ENCODE peak calls at places on chromosomes 1 and 21, in ten cellular contexts. One of them, this sample, is unnamed.

GRCh38 chr1:30423570-30423969 is 299.8 kb downstream of the MATN1 start:
- DNase-seq in CD8-positive, alpha-beta memory T cell: no peak
- DNase-seq in SJSA1: peak; percentile 15
- DNase-seq in AG10803: no peak
- DNase-seq in A549: no peak
- DNase-seq in cardiac fibroblast: no peak
- DNase-seq in bronchial epithelial cell: no peak
- DNase-seq in type B pancreatic cell: peak; percentile 45
- DNase-seq in ACHN: no peak
- DNase-seq in neural progenitor cell: no peak
- DNase-seq in this sample: no peak

GRCh38 chr1:202162049-202162417 is 1.6 kb upstream of the PTPN7 start:
- DNase-seq in CD8-positive, alpha-beta memory T cell: peak; percentile 58
- DNase-seq in SJSA1: no peak
- DNase-seq in AG10803: no peak
- DNase-seq in A549: no peak
- DNase-seq in cardiac fibroblast: no peak
- DNase-seq in bronchial epithelial cell: no peak
- DNase-seq in type B pancreatic cell: no peak
- DNase-seq in ACHN: no peak
- DNase-seq in neural progenitor cell: no peak
- DNase-seq in this sample: no peak

GRCh38 chr1:167529829-167530474 is 11.6 kb upstream of the CD247 start:
- DNase-seq in CD8-positive, alpha-beta memory T cell: no peak
- DNase-seq in SJSA1: no peak
- DNase-seq in AG10803: peak; percentile 53
- DNase-seq in A549: no peak
- DNase-seq in cardiac fibroblast: peak; percentile 41
- DNase-seq in bronchial epithelial cell: no peak
- DNase-seq in type B pancreatic cell: no peak
- DNase-seq in ACHN: no peak
- DNase-seq in neural progenitor cell: no peak
- DNase-seq in this sample: no peak

GRCh38 chr1:242454262-242455051 is 70.0 kb downstream of the PLD5 start:
- DNase-seq in CD8-positive, alpha-beta memory T cell: no peak
- DNase-seq in SJSA1: no peak
- DNase-seq in AG10803: peak; percentile 44
- DNase-seq in A549: peak; percentile 54
- DNase-seq in cardiac fibroblast: peak; percentile 41
- DNase-seq in bronchial epithelial cell: peak; percentile 29
- DNase-seq in type B pancreatic cell: no peak
- DNase-seq in ACHN: peak; percentile 54
- DNase-seq in neural progenitor cell: peak; percentile 57
- DNase-seq in this sample: peak; percentile 28

GRCh38 chr1:193479187-193479586 is 292.8 kb upstream of the B3GALT2 start:
- DNase-seq in CD8-positive, alpha-beta memory T cell: peak; percentile 73
- DNase-seq in SJSA1: no peak
- DNase-seq in AG10803: no peak
- DNase-seq in A549: no peak
- DNase-seq in cardiac fibroblast: no peak
- DNase-seq in bronchial epithelial cell: no peak
- DNase-seq in type B pancreatic cell: no peak
- DNase-seq in ACHN: no peak
- DNase-seq in neural progenitor cell: no peak
- DNase-seq in this sample: no peak

GRCh38 chr1:165799387-165799786 is 28.0 kb upstream of the UCK2 start:
- DNase-seq in CD8-positive, alpha-beta memory T cell: no peak
- DNase-seq in SJSA1: no peak
- DNase-seq in AG10803: no peak
- DNase-seq in A549: no peak
- DNase-seq in cardiac fibroblast: no peak
- DNase-seq in bronchial epithelial cell: no peak
- DNase-seq in type B pancreatic cell: no peak
- DNase-seq in ACHN: no peak
- DNase-seq in neural progenitor cell: no peak
- DNase-seq in this sample: no peak

GRCh38 chr1:70467531-70467930 is 56.5 kb downstream of the CTH start:
- DNase-seq in CD8-positive, alpha-beta memory T cell: no peak
- DNase-seq in SJSA1: no peak
- DNase-seq in AG10803: no peak
- DNase-seq in A549: no peak
- DNase-seq in cardiac fibroblast: no peak
- DNase-seq in bronchial epithelial cell: no peak
- DNase-seq in type B pancreatic cell: no peak
- DNase-seq in ACHN: no peak
- DNase-seq in neural progenitor cell: no peak
- DNase-seq in this sample: no peak

GRCh38 chr1:204151562-204152309 is at the start of gene ETNK2:
- DNase-seq in CD8-positive, alpha-beta memory T cell: peak; percentile 67
- DNase-seq in SJSA1: peak; percentile 74
- DNase-seq in AG10803: peak; percentile 19
- DNase-seq in A549: peak; percentile 33
- DNase-seq in cardiac fibroblast: peak; percentile 56
- DNase-seq in bronchial epithelial cell: no peak
- DNase-seq in type B pancreatic cell: peak; percentile 81
- DNase-seq in ACHN: peak; percentile 66
- DNase-seq in neural progenitor cell: peak; percentile 84
- DNase-seq in this sample: peak; percentile 92

GRCh38 chr1:97934491-97934890 is 13.7 kb upstream of the DPYD start:
- DNase-seq in CD8-positive, alpha-beta memory T cell: no peak
- DNase-seq in SJSA1: no peak
- DNase-seq in AG10803: no peak
- DNase-seq in A549: no peak
- DNase-seq in cardiac fibroblast: no peak
- DNase-seq in bronchial epithelial cell: no peak
- DNase-seq in type B pancreatic cell: no peak
- DNase-seq in ACHN: no peak
- DNase-seq in neural progenitor cell: no peak
- DNase-seq in this sample: no peak

GRCh38 chr1:906532-907420 is 16.9 kb upstream of the SAMD11 start:
- DNase-seq in CD8-positive, alpha-beta memory T cell: no peak
- DNase-seq in SJSA1: peak; percentile 52
- DNase-seq in AG10803: peak; percentile 43
- DNase-seq in A549: peak; percentile 80
- DNase-seq in cardiac fibroblast: peak; percentile 58
- DNase-seq in bronchial epithelial cell: peak; percentile 70
- DNase-seq in type B pancreatic cell: peak; percentile 65
- DNase-seq in ACHN: peak; percentile 70
- DNase-seq in neural progenitor cell: peak; percentile 11
- DNase-seq in this sample: peak; percentile 60

GRCh38 chr1:180503274-180503862 is 991 bp upstream of the ACBD6 start:
- DNase-seq in CD8-positive, alpha-beta memory T cell: no peak
- DNase-seq in SJSA1: no peak
- DNase-seq in AG10803: peak; percentile 33
- DNase-seq in A549: peak; percentile 38
- DNase-seq in cardiac fibroblast: peak; percentile 30
- DNase-seq in bronchial epithelial cell: peak; percentile 32
- DNase-seq in type B pancreatic cell: no peak
- DNase-seq in ACHN: peak; percentile 58
- DNase-seq in neural progenitor cell: no peak
- DNase-seq in this sample: peak; percentile 28

GRCh38 chr1:207972350-207972749 is 61.4 kb upstream of the CD34 start:
- DNase-seq in CD8-positive, alpha-beta memory T cell: no peak
- DNase-seq in SJSA1: no peak
- DNase-seq in AG10803: no peak
- DNase-seq in A549: no peak
- DNase-seq in cardiac fibroblast: no peak
- DNase-seq in bronchial epithelial cell: no peak
- DNase-seq in type B pancreatic cell: peak; percentile 37
- DNase-seq in ACHN: no peak
- DNase-seq in neural progenitor cell: no peak
- DNase-seq in this sample: no peak

GRCh38 chr1:30613188-30613587 is 110.2 kb downstream of the MATN1 start:
- DNase-seq in CD8-positive, alpha-beta memory T cell: no peak
- DNase-seq in SJSA1: no peak
- DNase-seq in AG10803: no peak
- DNase-seq in A549: no peak
- DNase-seq in cardiac fibroblast: no peak
- DNase-seq in bronchial epithelial cell: peak; percentile 79
- DNase-seq in type B pancreatic cell: peak; percentile 2
- DNase-seq in ACHN: no peak
- DNase-seq in neural progenitor cell: no peak
- DNase-seq in this sample: no peak

GRCh38 chr1:107124705-107125104 is 16.1 kb upstream of the NTNG1 start:
- DNase-seq in CD8-positive, alpha-beta memory T cell: no peak
- DNase-seq in SJSA1: no peak
- DNase-seq in AG10803: no peak
- DNase-seq in A549: no peak
- DNase-seq in cardiac fibroblast: no peak
- DNase-seq in bronchial epithelial cell: no peak
- DNase-seq in type B pancreatic cell: no peak
- DNase-seq in ACHN: peak; percentile 11
- DNase-seq in neural progenitor cell: no peak
- DNase-seq in this sample: no peak

GRCh38 chr21:37278199-37278598 is 11.1 kb upstream of the VPS26C start:
- DNase-seq in CD8-positive, alpha-beta memory T cell: no peak
- DNase-seq in SJSA1: no peak
- DNase-seq in AG10803: no peak
- DNase-seq in A549: no peak
- DNase-seq in cardiac fibroblast: no peak
- DNase-seq in bronchial epithelial cell: no peak
- DNase-seq in type B pancreatic cell: no peak
- DNase-seq in ACHN: no peak
- DNase-seq in neural progenitor cell: no peak
- DNase-seq in this sample: no peak

GRCh38 chr21:15031790-15032357 is 32.9 kb downstream of the NRIP1 start:
- DNase-seq in CD8-positive, alpha-beta memory T cell: no peak
- DNase-seq in SJSA1: no peak
- DNase-seq in AG10803: peak; percentile 36
- DNase-seq in A549: no peak
- DNase-seq in cardiac fibroblast: no peak
- DNase-seq in bronchial epithelial cell: no peak
- DNase-seq in type B pancreatic cell: no peak
- DNase-seq in ACHN: no peak
- DNase-seq in neural progenitor cell: no peak
- DNase-seq in this sample: no peak

GRCh38 chr1:221961532-221962292 is 219.8 kb upstream of the DUSP10 start:
- DNase-seq in CD8-positive, alpha-beta memory T cell: peak; percentile 3
- DNase-seq in SJSA1: peak; percentile 73
- DNase-seq in AG10803: peak; percentile 73
- DNase-seq in A549: peak; percentile 19
- DNase-seq in cardiac fibroblast: peak; percentile 40
- DNase-seq in bronchial epithelial cell: peak; percentile 66
- DNase-seq in type B pancreatic cell: no peak
- DNase-seq in ACHN: peak; percentile 79
- DNase-seq in neural progenitor cell: no peak
- DNase-seq in this sample: peak; percentile 49

GRCh38 chr1:11132571-11133293 is 33.1 kb upstream of the EXOSC10 start:
- DNase-seq in CD8-positive, alpha-beta memory T cell: no peak
- DNase-seq in SJSA1: no peak
- DNase-seq in AG10803: no peak
- DNase-seq in A549: no peak
- DNase-seq in cardiac fibroblast: no peak
- DNase-seq in bronchial epithelial cell: no peak
- DNase-seq in type B pancreatic cell: no peak
- DNase-seq in ACHN: no peak
- DNase-seq in neural progenitor cell: peak; percentile 2
- DNase-seq in this sample: no peak